ENCODE peak calls at places on chromosomes 5 and 9, in ten cellular contexts. V, S, R, Y, X, T, A, W, F and Z are unnamed samples.

GRCh38 chr9:33273972-33274328 is 9.1 kb downstream of the CHMP5 start:
- DNase-seq in V (no peak), S (no peak), R (no peak), Y (no peak), X (no peak), T (no peak), A (no peak), W (no peak), F (no peak), Z (no peak)

GRCh38 chr5:176646049-176646706 is 1.1 kb upstream of the TSPAN17 start:
- DNase-seq in V (no peak), S (no peak), R (no peak), Y (no peak), X (no peak), T (no peak), A (no peak), W (no peak), F (no peak), Z (no peak)

GRCh38 chr9:91138760-91139159 is 223.0 kb downstream of the AUH start:
- DNase-seq in V (no peak), S (no peak), R (no peak), Y (no peak), X (peak; percentile 76), T (no peak), A (no peak), W (no peak), F (no peak), Z (peak; percentile 52)

GRCh38 chr9:134942011-134942410 is 24.3 kb upstream of the FCN1 start:
- DNase-seq in V (no peak), S (no peak), R (no peak), Y (no peak), X (no peak), T (no peak), A (no peak), W (no peak), F (peak; percentile 40), Z (no peak)

GRCh38 chr5:130541617-130542221 is 623.3 kb downstream of the HINT1 start:
- DNase-seq in V (no peak), S (no peak), R (no peak), Y (no peak), X (no peak), T (no peak), A (no peak), W (no peak), F (no peak), Z (peak; percentile 71)

GRCh38 chr5:98309785-98310566 is 463.5 kb upstream of the RGMB start:
- DNase-seq in V (peak; percentile 43), S (no peak), R (no peak), Y (no peak), X (peak; percentile 50), T (no peak), A (no peak), W (no peak), F (no peak), Z (peak; percentile 99)

GRCh38 chr5:116237917-116238502 is 153.2 kb downstream of the COMMD10 start:
- DNase-seq in V (no peak), S (no peak), R (no peak), Y (no peak), X (peak; percentile 4), T (no peak), A (no peak), W (no peak), F (no peak), Z (peak; percentile 9)

GRCh38 chr5:96194597-96194996 is 232.9 kb upstream of the ELL2 start:
- DNase-seq in V (no peak), S (no peak), R (no peak), Y (no peak), X (no peak), T (no peak), A (no peak), W (no peak), F (no peak), Z (no peak)

GRCh38 chr5:133664422-133664821 is 52.1 kb upstream of the FSTL4 start:
- DNase-seq in V (no peak), S (no peak), R (no peak), Y (no peak), X (peak; percentile 12), T (no peak), A (no peak), W (no peak), F (no peak), Z (peak; percentile 89)

GRCh38 chr5:18744441-18744840 is 1110.2 kb downstream of the TAF11L14 start:
- DNase-seq in V (no peak), S (no peak), R (no peak), Y (no peak), X (no peak), T (no peak), A (no peak), W (no peak), F (no peak), Z (no peak)

GRCh38 chr5:18745988-18746615 is 1111.8 kb downstream of the TAF11L14 start:
- DNase-seq in V (no peak), S (no peak), R (no peak), Y (no peak), X (no peak), T (no peak), A (no peak), W (no peak), F (no peak), Z (peak; percentile 7)

GRCh38 chr5:18742830-18743229 is 1108.6 kb downstream of the TAF11L14 start:
- DNase-seq in V (no peak), S (no peak), R (no peak), Y (no peak), X (no peak), T (no peak), A (peak; percentile 15), W (no peak), F (no peak), Z (no peak)

GRCh38 chr5:18745591-18745987 is 1111.3 kb downstream of the TAF11L14 start:
- DNase-seq in V (no peak), S (no peak), R (no peak), Y (peak; percentile 22), X (no peak), T (no peak), A (peak; percentile 34), W (no peak), F (no peak), Z (no peak)

DNA sequence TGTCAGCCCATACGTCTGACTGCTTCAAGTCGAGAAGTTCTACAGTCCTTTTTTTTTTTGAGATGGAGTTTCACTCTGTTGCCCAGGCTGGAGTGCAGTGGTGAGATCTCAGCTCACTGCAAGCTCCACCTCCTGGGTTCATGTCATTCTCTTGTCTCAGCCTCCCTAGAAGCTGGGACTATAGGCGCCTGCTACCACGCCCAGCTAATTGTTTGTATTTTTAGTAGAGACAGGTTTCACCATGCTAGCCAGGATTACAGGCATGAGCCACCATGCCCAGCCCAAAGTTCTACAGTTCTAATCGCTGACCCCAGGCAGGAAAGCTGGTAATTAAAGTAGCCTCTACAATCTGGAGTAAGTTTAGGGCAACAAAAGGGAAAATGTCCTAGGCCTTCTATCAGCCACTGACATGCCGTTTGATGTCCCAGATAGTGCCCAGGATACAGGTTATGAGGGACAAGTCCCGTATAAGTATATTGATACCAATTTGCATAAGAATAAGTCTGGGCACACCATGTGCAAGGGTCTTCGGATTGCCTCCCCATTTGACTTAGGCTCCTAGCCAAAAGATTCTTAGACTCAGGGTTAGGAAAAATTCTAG is 1110.8 kb downstream of the TAF11L14 start:
- DNase-seq in V (no peak), S (no peak), R (no peak), Y (no peak), X (no peak), T (no peak), A (no peak), W (no peak), F (no peak), Z (no peak)
- H3K4me3 ChIP-seq in V (no peak overlapping the region), S (no peak overlapping the region), R (peak overlapping the region; percentile 62), Y (peak overlapping the region; percentile 63), X (no peak overlapping the region), T (peak overlapping the region; percentile 25), A (peak overlapping the region; percentile 53), W (peak overlapping the region; percentile 47), F (peak overlapping the region; percentile 31), Z (no peak overlapping the region)

GRCh38 chr5:56288880-56289601 is 55.9 kb upstream of the ANKRD55 start:
- DNase-seq in V (no peak), S (no peak), R (no peak), Y (no peak), X (no peak), T (no peak), A (no peak), W (no peak), F (no peak), Z (no peak)
- TF ChIP-seq CTCF in V (no peak), S (no peak), R (no peak), Y (no peak), X (no peak), T (no peak), A (no peak), W (no peak), F (no peak), Z (no peak)

GRCh38 chr5:14737309-14737708 is 72.8 kb downstream of the OTULIN start:
- DNase-seq in V (no peak), S (no peak), R (no peak), Y (no peak), X (no peak), T (no peak), A (no peak), W (no peak), F (no peak), Z (no peak)

GRCh38 chr5:14735944-14736343 is 71.4 kb downstream of the OTULIN start:
- DNase-seq in V (no peak), S (no peak), R (peak; percentile 43), Y (peak; percentile 37), X (no peak), T (no peak), A (no peak), W (no peak), F (no peak), Z (no peak)

GRCh38 chr5:14739961-14740360 is 75.4 kb downstream of the OTULIN start:
- DNase-seq in V (no peak), S (no peak), R (no peak), Y (no peak), X (no peak), T (no peak), A (no peak), W (no peak), F (no peak), Z (no peak)

GRCh38 chr5:14739538-14739937 is 75.0 kb downstream of the OTULIN start:
- DNase-seq in V (no peak), S (no peak), R (no peak), Y (no peak), X (no peak), T (no peak), A (no peak), W (no peak), F (no peak), Z (peak; percentile 80)

DNA sequence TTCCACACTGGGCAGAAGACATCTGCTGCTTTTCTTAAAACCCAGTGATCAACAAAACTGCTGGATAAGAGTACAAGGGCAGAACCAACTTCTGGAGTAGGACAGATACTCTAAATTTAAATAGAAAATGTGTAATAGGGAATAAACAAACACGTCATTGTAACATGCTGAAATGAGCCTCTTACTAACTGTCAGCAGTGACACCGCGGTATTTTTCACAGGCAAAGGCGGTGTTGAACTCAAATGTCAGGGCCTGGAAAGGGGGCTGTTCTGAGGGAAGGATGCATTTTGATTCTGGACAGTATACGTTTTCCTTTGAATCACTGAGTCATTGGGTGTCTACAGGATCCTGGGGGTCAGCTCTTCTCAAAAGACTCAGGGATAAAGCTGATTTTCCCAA is 73.5 kb downstream of the OTULIN start:
- DNase-seq in V (no peak), S (no peak), R (no peak), Y (no peak), X (no peak), T (no peak), A (no peak), W (no peak), F (no peak), Z (no peak)
- H3K36me3 ChIP-seq in V (no peaks in the 10 kb centered on the region), S (no peaks in the 10 kb centered on the region), R (peaks cover 40% of the 10 kb centered on the region), Y (peaks cover 66% of the 10 kb centered on the region), X (no peaks in the 10 kb centered on the region), T (peaks cover 3% of the 10 kb centered on the region), A (no peaks in the 10 kb centered on the region), W (no peaks in the 10 kb centered on the region), F (no peaks in the 10 kb centered on the region), Z (peaks cover 6% of the 10 kb centered on the region)

GRCh38 chr9:18770509-18770908 is 262.5 kb downstream of the SAXO1 start:
- DNase-seq in V (no peak), S (no peak), R (no peak), Y (no peak), X (no peak), T (no peak), A (no peak), W (no peak), F (no peak), Z (no peak)
- H3K4me3 ChIP-seq in V (no peak overlapping the region), S (no peak overlapping the region), R (no peak overlapping the region), Y (no peak overlapping the region), X (no peak overlapping the region), T (no peak overlapping the region), A (no peak overlapping the region), W (no peak overlapping the region), F (no peak overlapping the region), Z (no peak overlapping the region)